ENCODE peak calls at places on chromosomes 4 and X, in four cellular contexts. A is small intestine, L is cardiac muscle cell, K is right atrium auricular region. X is an unnamed sample.

GRCh38 chrX:111119341-111119740 is 23.4 kb downstream of the PAK3 start:
- DNase-seq in A (no peak), L (no peak), K (no peak), X (no peak)

GRCh38 chrX:103817502-103817901 is 14.6 kb downstream of the RAB9B start:
- DNase-seq in K (no peak), L (peak; percentile 74), A (peak; percentile 55), X (peak; percentile 41)

GRCh38 chrX:78104447-78105176 is 564 bp downstream of the PGK1 start:
- DNase-seq in L (peak; percentile 17), A (peak; percentile 83), K (peak; percentile 69), X (peak; percentile 69)

GRCh38 chr4:157204634-157205244 is 15.8 kb upstream of the GRIA2 start:
- DNase-seq in L (peak; percentile 30), A (peak; percentile 9), K (no peak), X (no peak)

GRCh38 chrX:120456973-120457372 is 12.1 kb downstream of the LAMP2 start:
- DNase-seq in K (no peak), L (no peak), A (no peak), X (no peak)

GRCh38 chrX:71917621-71918341 is 7.1 kb downstream of the NHSL2 start:
- DNase-seq in L (peak; percentile 10), A (no peak), K (no peak), X (no peak)

GRCh38 chr4:101791189-101791572 is 651 bp downstream of the BANK1 start:
- DNase-seq in K (no peak), A (peak; percentile 33), L (no peak), X (no peak)

GRCh38 chrX:136652822-136653723 is 5.1 kb downstream of the CD40LG start:
- DNase-seq in K (no peak), A (no peak), L (no peak), X (no peak)

GRCh38 chrX:103722505-103722904 is 11.8 kb downstream of the TMEM31 start:
- DNase-seq in K (no peak), A (no peak), L (no peak), X (no peak)

GRCh38 chr4:139794158-139794954 is 128.7 kb downstream of the MGST2 start:
- DNase-seq in K (no peak), L (no peak), A (no peak), X (no peak)

GRCh38 chrX:149982310-149982709 is 44.0 kb upstream of the EOLA2 start:
- DNase-seq in K (no peak), L (peak; percentile 54), A (peak; percentile 11), X (no peak)

GRCh38 chrX:47815901-47816845 is 20.5 kb upstream of the ZNF81 start:
- DNase-seq in A (peak; percentile 30), L (no peak), K (no peak), X (peak; percentile 64)

GRCh38 chr4:28228575-28228974 is 1367.9 kb downstream of the STIM2 start:
- DNase-seq in A (no peak), K (no peak), L (no peak), X (no peak)

GRCh38 chr4:14844059-14844458 is 158.2 kb upstream of the CPEB2 start:
- DNase-seq in L (no peak), K (no peak), A (no peak), X (no peak)

GRCh38 chr4:141131738-141132688 is 1.3 kb downstream of the RNF150 start:
- DNase-seq in L (peak; percentile 53), A (no peak), K (no peak), X (peak; percentile 19)

GRCh38 chr4:8278421-8279287 is 9.1 kb downstream of the HTRA3 start:
- DNase-seq in K (no peak), A (no peak), L (no peak), X (no peak)

GRCh38 chrX:124393238-124393637 is 46.9 kb downstream of the SH2D1A start:
- DNase-seq in A (no peak), L (no peak), K (no peak), X (no peak)

GRCh38 chr4:36255575-36255974 is 11.3 kb upstream of the ARAP2 start:
- DNase-seq in K (no peak), A (peak; percentile 66), L (no peak), X (no peak)

GRCh38 chr4:182307746-182308145 is 64.5 kb downstream of the TENM3 start:
- DNase-seq in K (no peak), A (no peak), L (no peak), X (no peak)

GRCh38 chr4:75950416-75950815 is 9.6 kb upstream of the NAAA start:
- DNase-seq in A (no peak), L (no peak), K (no peak), X (no peak)

GRCh38 chr4:48967101-48967500 is 19.0 kb upstream of the CWH43 start:
- DNase-seq in L (no peak), A (no peak), K (no peak), X (no peak)

GRCh38 chr4:184441461-184442392 is 32.6 kb downstream of the IRF2 start:
- DNase-seq in L (no peak), A (no peak), K (no peak), X (no peak)

GRCh38 chr4:39820186-39820585 is 122.2 kb downstream of the UBE2K start:
- DNase-seq in A (no peak), K (no peak), L (no peak), X (no peak)

GRCh38 chr4:146945556-146946374 is at the start of gene TTC29:
- DNase-seq in A (peak; percentile 84), K (peak; percentile 86), L (peak; percentile 97), X (peak; percentile 93)

GRCh38 chr4:80173387-80173786 is 23.9 kb upstream of the PRDM8 start:
- DNase-seq in A (peak; percentile 27), L (no peak), K (no peak), X (no peak)

GRCh38 chr4:8334786-8335460 is 65.4 kb downstream of the HTRA3 start:
- DNase-seq in L (no peak), A (no peak), K (no peak), X (no peak)

GRCh38 chrX:47316276-47317025 is 53.9 kb upstream of the ZNF157 start:
- DNase-seq in K (no peak), A (no peak), L (peak; percentile 10), X (no peak)

GRCh38 chr4:109631709-109632108 is 71.5 kb downstream of the CASP6 start:
- DNase-seq in K (no peak), L (peak; percentile 34), A (peak; percentile 45), X (peak; percentile 27)

GRCh38 chr4:55884093-55884850 is 30.8 kb downstream of the EXOC1 start:
- DNase-seq in A (no peak), L (no peak), K (no peak), X (no peak)
- H3K27me3 ChIP-seq in A (no peaks in the 10 kb centered on the region), L (no peaks in the 10 kb centered on the region), K (no peaks in the 10 kb centered on the region), X (no peaks in the 10 kb centered on the region)

DNA sequence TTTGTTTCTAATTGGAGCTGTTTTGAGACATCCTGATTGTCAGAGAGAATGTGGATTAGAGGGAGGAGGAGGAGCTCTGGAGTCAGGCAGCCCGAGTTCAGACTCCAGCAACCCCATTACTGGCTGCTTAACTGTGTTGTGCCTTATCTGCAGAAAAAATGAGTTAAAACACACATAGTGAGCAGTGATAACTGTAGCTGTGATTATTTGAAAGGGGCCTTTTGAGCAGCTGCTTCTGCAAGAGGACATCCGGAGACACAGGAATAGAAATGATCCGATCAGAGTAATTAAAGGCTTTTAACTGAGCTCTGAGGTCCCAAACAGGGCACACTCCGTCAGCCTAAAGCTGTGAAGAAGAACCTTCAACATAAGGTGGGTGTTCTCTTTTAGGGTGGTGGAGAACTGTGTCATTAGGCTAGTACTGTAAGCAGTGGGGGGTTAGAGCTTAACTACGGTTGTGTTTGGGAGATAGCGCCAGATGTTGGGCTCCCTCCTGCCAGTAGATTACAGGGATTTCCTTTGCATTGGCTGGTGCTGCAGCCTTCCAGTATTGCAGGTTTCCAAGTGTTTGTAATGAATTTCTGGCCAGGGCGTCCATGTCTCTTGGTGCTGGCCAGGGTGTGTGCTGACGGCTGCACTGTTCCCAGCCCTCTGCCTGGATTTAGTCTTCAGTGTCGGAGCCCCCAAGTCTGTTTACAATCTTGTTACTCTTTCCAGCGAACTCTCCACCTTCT is 24.3 kb downstream of the ADD1 start:
- DNase-seq in K (peak; percentile 68), L (peak; percentile 35), A (peak; percentile 37), X (no peak)
- H3K4me3 ChIP-seq in K (no peak overlapping the region), L (peak overlapping the region; percentile 3), A (no peak overlapping the region), X (no peak overlapping the region)

GRCh38 chr4:113627321-113627720 is 134.2 kb downstream of the CAMK2D start:
- DNase-seq in L (no peak), K (no peak), A (no peak), X (no peak)
- H3K4me1 ChIP-seq in L (peaks cover 14% of the 10 kb centered on the region), K (peaks cover 17% of the 10 kb centered on the region), A (peaks cover 4% of the 10 kb centered on the region), X (no peaks in the 10 kb centered on the region)

GRCh38 chr4:117331817-117332216 is 246.4 kb upstream of the TRAM1L1 start:
- DNase-seq in K (no peak), L (no peak), A (no peak), X (no peak)
- H3K27me3 ChIP-seq in K (no peaks in the 10 kb centered on the region), L (no peaks in the 10 kb centered on the region), A (no peaks in the 10 kb centered on the region), X (no peaks in the 10 kb centered on the region)

GRCh38 chr4:151766691-151767090 is 5.9 kb upstream of the GATB start:
- DNase-seq in L (no peak), A (peak; percentile 56), K (no peak), X (no peak)

GRCh38 chr4:151760713-151761661 is at the start of gene GATB:
- DNase-seq in L (peak; percentile 97), A (peak; percentile 98), K (peak; percentile 94), X (peak; percentile 96)
- H3K4me3 ChIP-seq in L (peak within 1 kb of the TSS; percentile 68), A (peak within 1 kb of the TSS; percentile 86), K (peak within 1 kb of the TSS; percentile 81), X (peak within 1 kb of the TSS; percentile 87)

DNA sequence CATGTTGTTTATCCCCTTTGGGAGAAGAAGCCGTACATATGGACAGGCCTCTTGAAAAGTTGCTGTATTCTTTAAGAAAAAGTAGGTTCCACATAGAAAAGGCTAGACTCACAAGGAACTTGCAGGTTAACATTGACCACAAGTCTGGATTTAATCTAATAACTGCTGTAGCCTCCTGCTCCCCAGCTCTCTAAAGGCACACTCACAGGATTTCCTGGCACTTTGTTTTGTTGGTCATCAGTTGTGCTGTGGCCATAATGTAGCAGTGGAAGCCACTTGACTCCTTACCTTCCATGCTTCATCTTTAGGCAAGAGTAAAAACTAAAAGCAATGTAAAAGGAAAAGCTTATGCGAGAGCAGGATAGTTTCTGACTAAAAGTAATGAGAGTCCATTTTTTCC is 19.8 kb downstream of the FNIP2 start:
- DNase-seq in A (no peak), L (no peak), K (no peak), X (no peak)
- H3K4me1 ChIP-seq in A (peaks cover 13% of the 10 kb centered on the region), L (peaks cover 67% of the 10 kb centered on the region), K (peaks cover 82% of the 10 kb centered on the region), X (peaks cover 7% of the 10 kb centered on the region)

DNA sequence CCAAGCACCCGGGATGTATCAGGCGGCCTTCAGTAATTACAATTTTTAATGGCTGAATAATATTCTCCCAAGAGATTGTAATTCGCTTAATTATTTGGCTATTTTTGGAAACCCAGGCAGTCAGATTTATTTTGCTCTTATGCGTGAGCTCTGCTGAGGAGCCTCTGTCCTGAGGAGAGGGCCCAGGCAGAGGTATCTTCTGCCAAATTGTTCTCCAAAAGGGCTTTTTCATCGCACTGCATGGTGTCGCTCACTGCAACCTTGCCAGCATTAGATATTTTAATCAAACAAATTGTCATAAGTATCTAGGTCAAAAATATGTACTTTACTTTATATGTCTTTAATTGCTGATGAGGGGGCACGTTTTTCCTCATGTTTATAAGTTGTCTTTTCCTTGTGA is 5.8 kb downstream of the ATP2B3 start:
- DNase-seq in K (no peak), L (no peak), A (no peak), X (no peak)
- H3K27me3 ChIP-seq in K (no peaks in the 10 kb centered on the region), L (peaks cover 26% of the 10 kb centered on the region), A (peaks cover 6% of the 10 kb centered on the region), X (no peaks in the 10 kb centered on the region)

GRCh38 chr4:121408-122084 is 2.8 kb upstream of the ZNF718 start:
- DNase-seq in A (peak; percentile 18), K (no peak), L (no peak), X (no peak)
- H3K4me3 ChIP-seq in A (no peak overlapping the region), K (no peak overlapping the region), L (no peak overlapping the region), X (no peak overlapping the region)

X was measured in colonic mucosa.